ENCODE peak calls at places on chromosome 1, in ten cellular contexts. W is A172; O is activated T-helper 1 cell treated with anti-CD3 and anti-CD28 coated beads, Interleukin-2, amount 50 U/mL, for 16 hours; E is stomach; J is brain microvascular endothelial cell; C is neural crest cell; X is stimulated activated effector memory CD8-positive, alpha-beta T cell treated with anti-CD3 and anti-CD28 coated beads, Interleukin-12 subunit alpha, Interleukin-12 subunit beta, amount 100 ng/mL, for 72 hours; V is CD8-positive, alpha-beta memory T cell; Y is HT1080; S is GM12865. F is an unnamed sample.

GRCh38 chr1:12486401-12487005 is 131.5 kb downstream of the DHRS3 start:
- DNase-seq in W (no peak), O (no peak), E (no peak), J (peak), C (no peak), X (no peak), V (no peak), Y (no peak), S (no peak), F (no peak)

GRCh38 chr1:225954753-225955152 is 13.7 kb upstream of the LEFTY2 start:
- DNase-seq in W (no peak), O (no peak), E (no peak), J (no peak), C (no peak), X (no peak), V (no peak), Y (no peak), S (no peak), F (no peak)

GRCh38 chr1:94614980-94615379 is 73.4 kb upstream of the F3 start:
- DNase-seq in W (no peak), O (no peak), E (peak), J (no peak), C (no peak), X (no peak), V (no peak), Y (peak), S (peak), F (no peak)

GRCh38 chr1:160665330-160666078 is 18.7 kb upstream of the SLAMF1 start:
- DNase-seq in W (no peak), O (no peak), E (peak), J (no peak), C (no peak), X (no peak), V (peak), Y (peak), S (peak), F (no peak)

GRCh38 chr1:228379165-228379460 is 27.5 kb downstream of the TRIM11 start:
- DNase-seq in W (no peak), O (no peak), E (no peak), J (peak), C (no peak), X (no peak), V (no peak), Y (no peak), S (no peak), F (no peak)

GRCh38 chr1:22919341-22920025 is 53.2 kb downstream of the LACTBL1 start:
- DNase-seq in W (no peak), O (no peak), E (no peak), J (no peak), C (no peak), X (no peak), V (no peak), Y (no peak), S (no peak), F (no peak)

GRCh38 chr1:107525146-107525545 is 384.3 kb downstream of the NTNG1 start:
- DNase-seq in W (no peak), O (no peak), E (no peak), J (no peak), C (no peak), X (no peak), V (no peak), Y (peak), S (no peak), F (no peak)

GRCh38 chr1:115300087-115300856 is 37.8 kb downstream of the NGF start:
- DNase-seq in W (peak), O (no peak), E (no peak), J (no peak), C (no peak), X (no peak), V (no peak), Y (peak), S (peak), F (no peak)

GRCh38 chr1:155077758-155078495 is 710 bp upstream of the EFNA3 start:
- DNase-seq in W (no peak), O (no peak), E (no peak), J (no peak), C (no peak), X (no peak), V (no peak), Y (no peak), S (no peak), F (no peak)

GRCh38 chr1:92995420-92996130 is 34.3 kb upstream of the DIPK1A start:
- DNase-seq in W (no peak), O (no peak), E (peak), J (no peak), C (no peak), X (no peak), V (no peak), Y (no peak), S (no peak), F (no peak)

GRCh38 chr1:231971397-231972233 is 345.0 kb downstream of the DISC1 start:
- DNase-seq in W (peak), O (no peak), E (no peak), J (peak), C (no peak), X (no peak), V (no peak), Y (peak), S (no peak), F (peak)

GRCh38 chr1:153649137-153649866 is 9.2 kb upstream of the SNAPIN start:
- DNase-seq in W (no peak), O (no peak), E (peak), J (no peak), C (no peak), X (no peak), V (no peak), Y (no peak), S (no peak), F (no peak)

GRCh38 chr1:20470174-20470573 is 15.8 kb downstream of the CAMK2N1 start:
- DNase-seq in W (no peak), O (no peak), E (no peak), J (no peak), C (no peak), X (no peak), V (no peak), Y (no peak), S (no peak), F (no peak)

GRCh38 chr1:97433520-97434175 is 487.2 kb downstream of the DPYD start:
- DNase-seq in W (no peak), O (no peak), E (no peak), J (peak), C (no peak), X (no peak), V (no peak), Y (peak), S (no peak), F (no peak)

GRCh38 chr1:203906932-203907331 is 45.5 kb downstream of the SNRPE start:
- DNase-seq in W (peak), O (no peak), E (no peak), J (peak), C (no peak), X (no peak), V (no peak), Y (peak), S (no peak), F (peak)

GRCh38 chr1:119009300-119009660 is 21.1 kb upstream of the TBX15 start:
- DNase-seq in W (no peak), O (no peak), E (no peak), J (no peak), C (no peak), X (no peak), V (no peak), Y (no peak), S (no peak), F (no peak)

GRCh38 chr1:246219508-246220030 is 287.5 kb downstream of the SMYD3 start:
- DNase-seq in W (peak), O (no peak), E (no peak), J (no peak), C (peak), X (no peak), V (no peak), Y (peak), S (peak), F (no peak)

GRCh38 chr1:95067069-95067468 is 5.7 kb downstream of the ALG14 start:
- DNase-seq in W (no peak), O (no peak), E (no peak), J (no peak), C (no peak), X (no peak), V (no peak), Y (no peak), S (no peak), F (no peak)

GRCh38 chr1:44303532-44303931 is 51.5 kb downstream of the ERI3 start:
- DNase-seq in W (no peak), O (no peak), E (no peak), J (no peak), C (no peak), X (no peak), V (no peak), Y (no peak), S (no peak), F (no peak)

GRCh38 chr1:24277420-24278169 is 41.6 kb upstream of the GRHL3 start:
- DNase-seq in W (peak), O (no peak), E (no peak), J (peak), C (no peak), X (no peak), V (no peak), Y (peak), S (peak), F (no peak)

GRCh38 chr1:114828251-114828650 is 26.4 kb upstream of the SYCP1 start:
- DNase-seq in W (peak), O (no peak), E (no peak), J (no peak), C (no peak), X (no peak), V (no peak), Y (peak), S (no peak), F (no peak)

GRCh38 chr1:58528518-58528917 is 18.0 kb downstream of the OMA1 start:
- DNase-seq in W (peak), O (no peak), E (no peak), J (peak), C (no peak), X (no peak), V (no peak), Y (peak), S (no peak), F (no peak)

GRCh38 chr1:183609313-183609712 is 19.1 kb upstream of the NCF2 start:
- DNase-seq in W (peak), O (no peak), E (peak), J (peak), C (no peak), X (no peak), V (no peak), Y (peak), S (peak), F (no peak)

GRCh38 chr1:85225624-85226380 is 25.0 kb upstream of the SYDE2 start:
- DNase-seq in W (no peak), O (no peak), E (no peak), J (peak), C (no peak), X (no peak), V (no peak), Y (no peak), S (no peak), F (no peak)

GRCh38 chr1:23422313-23422877 is 2.2 kb downstream of the TCEA3 start:
- DNase-seq in W (peak), O (peak), E (peak), J (peak), C (no peak), X (no peak), V (peak), Y (peak), S (peak), F (peak)

GRCh38 chr1:48645883-48646282 is 130.8 kb downstream of the BEND5 start:
- DNase-seq in W (no peak), O (no peak), E (no peak), J (no peak), C (no peak), X (no peak), V (no peak), Y (no peak), S (no peak), F (no peak)

GRCh38 chr1:175204285-175204684 is 11.7 kb upstream of the KIAA0040 start:
- DNase-seq in W (no peak), O (no peak), E (no peak), J (no peak), C (no peak), X (no peak), V (no peak), Y (no peak), S (peak), F (no peak)

GRCh38 chr1:8047686-8048522 is 21.8 kb upstream of the ERRFI1 start:
- DNase-seq in W (peak), O (no peak), E (no peak), J (peak), C (no peak), X (no peak), V (no peak), Y (peak), S (no peak), F (no peak)

GRCh38 chr1:55007626-55008025 is 8.9 kb downstream of the BSND start:
- DNase-seq in W (peak), O (no peak), E (no peak), J (peak), C (no peak), X (no peak), V (no peak), Y (peak), S (no peak), F (peak)

GRCh38 chr1:121587777-121588176 is 403.0 kb downstream of the SRGAP2C start:
- DNase-seq in W (peak), O (no peak), E (no peak), J (peak), C (no peak), X (no peak), V (no peak), Y (peak), S (no peak), F (peak)